ENCODE peak calls at places on chromosomes 6 and 20, in eight cellular contexts. D is IMR-90, C is HTR-8/SVneo, I is DMS153, V is HCT116, S is lung microvascular endothelial cell, H is T-helper 9 cell, W is T-cell. Z is an unnamed sample.

GRCh38 chr6:166494757-166495486 is 91.6 kb downstream of the RAMACL start:
- DNase-seq in D (no peak), C (no peak), I (no peak), V (no peak), S (no peak), H (no peak), W (no peak), Z (no peak)

GRCh38 chr6:127855542-127856159 is 45.2 kb downstream of the THEMIS start:
- DNase-seq in D (peak), C (peak), I (no peak), V (no peak), S (peak), H (peak), W (peak), Z (peak)

GRCh38 chr6:105164418-105164817 is 15.4 kb downstream of the POPDC3 start:
- DNase-seq in D (peak), C (peak), I (peak), V (no peak), S (no peak), H (no peak), W (no peak), Z (no peak)

GRCh38 chr6:49909508-49910047 is 43.2 kb upstream of the CRISP1 start:
- DNase-seq in D (no peak), C (no peak), I (no peak), V (no peak), S (no peak), H (no peak), W (no peak), Z (no peak)

GRCh38 chr6:10393544-10394225 is 21.2 kb downstream of the TFAP2A start:
- DNase-seq in D (no peak), C (no peak), I (no peak), V (no peak), S (no peak), H (no peak), W (no peak), Z (no peak)

GRCh38 chr6:127092486-127092885 is 26.0 kb upstream of the RSPO3 start:
- DNase-seq in D (no peak), C (no peak), I (no peak), V (no peak), S (no peak), H (no peak), W (no peak), Z (no peak)

GRCh38 chr20:25543068-25543467 is 42.3 kb downstream of the NINL start:
- DNase-seq in D (peak), C (no peak), I (no peak), V (no peak), S (no peak), H (no peak), W (no peak), Z (no peak)

GRCh38 chr20:34558320-34559202 is at the start of gene MAP1LC3A:
- DNase-seq in D (peak), C (peak), I (peak), V (no peak), S (peak), H (peak), W (peak), Z (peak)

GRCh38 chr6:144334150-144334708 is 49.1 kb downstream of the UTRN start:
- DNase-seq in D (no peak), C (no peak), I (no peak), V (no peak), S (peak), H (peak), W (peak), Z (peak)

GRCh38 chr6:38283734-38284362 is 355.9 kb downstream of the BTBD9 start:
- DNase-seq in D (peak), C (no peak), I (no peak), V (peak), S (peak), H (no peak), W (no peak), Z (no peak)

GRCh38 chr20:48957053-48957481 is 35.6 kb downstream of the ARFGEF2 start:
- DNase-seq in D (no peak), C (no peak), I (no peak), V (no peak), S (peak), H (no peak), W (no peak), Z (no peak)

GRCh38 chr20:43959079-43959919 is 44.6 kb downstream of the TOX2 start:
- DNase-seq in D (no peak), C (no peak), I (peak), V (no peak), S (peak), H (no peak), W (peak), Z (no peak)

GRCh38 chr20:39004508-39004907 is 42.4 kb downstream of the DHX35 start:
- DNase-seq in D (no peak), C (no peak), I (peak), V (no peak), S (no peak), H (peak), W (peak), Z (peak)

Z was measured in T-helper 1 cell.